ENCODE peak calls at places on chromosomes 2 and 18, in eight cellular contexts. G is hepatocyte; W is stimulated activated CD4-positive, alpha-beta T cell treated with anti-CD3 and anti-CD28 coated beads, Interleukin-4, amount 100 ng/mL, for 48 hours; U is KBM-7; K is activated CD4-positive, alpha-beta T cell treated with anti-CD3 and anti-CD28 coated beads for 48 hours; L is bronchial epithelial cell; S is EL; V is iris pigment epithelial cell. R is an unnamed sample.

GRCh38 chr2:4585057-4585635 is 881.8 kb downstream of the DCDC2C start:
- DNase-seq in G (no peak), W (no peak), U (no peak), K (no peak), L (no peak), S (no peak), V (no peak), R (no peak)

GRCh38 chr18:59446012-59446411 is 86.9 kb upstream of the LMAN1 start:
- DNase-seq in G (peak), W (no peak), U (no peak), K (no peak), L (peak), S (no peak), V (peak), R (no peak)

GRCh38 chr18:12659904-12660605 is 2.1 kb upstream of the SPIRE1 start:
- DNase-seq in G (peak), W (peak), U (peak), K (peak), L (peak), S (peak), V (peak), R (peak)

GRCh38 chr18:69664399-69664798 is 263.7 kb downstream of the DOK6 start:
- DNase-seq in G (no peak), W (no peak), U (no peak), K (no peak), L (no peak), S (no peak), V (no peak), R (no peak)

GRCh38 chr18:22385718-22386117 is 32.0 kb downstream of the CTAGE1 start:
- DNase-seq in G (no peak), W (no peak), U (no peak), K (no peak), L (peak), S (peak), V (peak), R (no peak)

GRCh38 chr2:107525420-107525819 is 301.3 kb upstream of the RGPD4 start:
- DNase-seq in G (no peak), W (no peak), U (no peak), K (no peak), L (peak), S (peak), V (peak), R (no peak)

GRCh38 chr2:218039171-218039570 is 29.9 kb upstream of the RUFY4 start:
- DNase-seq in G (no peak), W (no peak), U (no peak), K (no peak), L (peak), S (no peak), V (no peak), R (no peak)

GRCh38 chr2:20609349-20609994 is 41.4 kb downstream of the HS1BP3 start:
- DNase-seq in G (peak), W (no peak), U (no peak), K (no peak), L (no peak), S (peak), V (peak), R (no peak)

GRCh38 chr18:49161627-49162026 is 210.9 kb upstream of the SMAD7 start:
- DNase-seq in G (peak), W (no peak), U (no peak), K (peak), L (no peak), S (peak), V (peak), R (peak)

GRCh38 chr18:72107647-72108046 is 436.5 kb downstream of the CBLN2 start:
- DNase-seq in G (peak), W (no peak), U (no peak), K (no peak), L (no peak), S (no peak), V (peak), R (no peak)

GRCh38 chr18:39946623-39947061 is 2008.4 kb upstream of the PIK3C3 start:
- DNase-seq in G (peak), W (no peak), U (no peak), K (no peak), L (peak), S (peak), V (peak), R (no peak)

GRCh38 chr2:118457956-118458355 is 369.7 kb downstream of the INSIG2 start:
- DNase-seq in G (no peak), W (no peak), U (no peak), K (no peak), L (no peak), S (no peak), V (no peak), R (no peak)

GRCh38 chr2:215668329-215668728 is 232.5 kb upstream of the FN1 start:
- DNase-seq in G (no peak), W (no peak), U (no peak), K (no peak), L (no peak), S (no peak), V (no peak), R (no peak)

GRCh38 chr18:9627642-9628041 is 13.3 kb upstream of the PPP4R1 start:
- DNase-seq in G (no peak), W (no peak), U (no peak), K (no peak), L (peak), S (peak), V (peak), R (no peak)

GRCh38 chr2:26486789-26487188 is 8.9 kb upstream of the OTOF start:
- DNase-seq in G (no peak), W (no peak), U (no peak), K (no peak), L (no peak), S (no peak), V (no peak), R (no peak)

GRCh38 chr2:28391564-28392296 is 928 bp upstream of the FOSL2 start:
- DNase-seq in G (peak), W (peak), U (peak), K (peak), L (peak), S (peak), V (peak), R (peak)

GRCh38 chr18:49707594-49707993 is 105.7 kb downstream of the ACAA2 start:
- DNase-seq in G (no peak), W (no peak), U (no peak), K (no peak), L (no peak), S (no peak), V (no peak), R (no peak)

GRCh38 chr18:74496508-74497307 is 545 bp downstream of the CNDP2 start:
- DNase-seq in G (peak), W (peak), U (peak), K (peak), L (peak), S (peak), V (peak), R (peak)

GRCh38 chr2:112679484-112679883 is 33.7 kb downstream of the SLC20A1 start:
- DNase-seq in G (no peak), W (no peak), U (no peak), K (no peak), L (peak), S (peak), V (no peak), R (no peak)

GRCh38 chr2:20474757-20475566 is 28.1 kb downstream of the RHOB start:
- DNase-seq in G (no peak), W (no peak), U (no peak), K (no peak), L (no peak), S (no peak), V (no peak), R (no peak)

GRCh38 chr2:101047075-101047766 is 45.1 kb downstream of the RPL31 start:
- DNase-seq in G (no peak), W (no peak), U (no peak), K (peak), L (peak), S (peak), V (peak), R (no peak)

GRCh38 chr2:238567067-238567855 is 140.5 kb downstream of the ASB1 start:
- DNase-seq in G (no peak), W (no peak), U (no peak), K (no peak), L (no peak), S (no peak), V (no peak), R (no peak)

GRCh38 chr2:96841707-96842495 is 1.9 kb downstream of the ANKRD23 start:
- DNase-seq in G (no peak), W (no peak), U (no peak), K (no peak), L (no peak), S (no peak), V (no peak), R (no peak)

GRCh38 chr2:240449764-240450531 is 14.5 kb downstream of the GPC1 start:
- DNase-seq in G (no peak), W (no peak), U (no peak), K (no peak), L (peak), S (no peak), V (no peak), R (no peak)

GRCh38 chr2:12050381-12050780 is 303.9 kb downstream of the LPIN1 start:
- DNase-seq in G (peak), W (no peak), U (peak), K (no peak), L (peak), S (peak), V (peak), R (peak)

GRCh38 chr18:10234912-10235439 is 219.5 kb upstream of the APCDD1 start:
- DNase-seq in G (peak), W (no peak), U (no peak), K (no peak), L (peak), S (peak), V (peak), R (no peak)

GRCh38 chr2:106161938-106162814 is 31.9 kb downstream of the UXS1 start:
- DNase-seq in G (peak), W (no peak), U (no peak), K (no peak), L (peak), S (peak), V (peak), R (peak)

GRCh38 chr2:69563021-69563420 is 80.5 kb downstream of the AAK1 start:
- DNase-seq in G (no peak), W (no peak), U (no peak), K (no peak), L (no peak), S (no peak), V (no peak), R (no peak)

GRCh38 chr2:241901018-241901380 is 31.5 kb downstream of the RTP5 start:
- DNase-seq in G (no peak), W (no peak), U (no peak), K (no peak), L (no peak), S (no peak), V (no peak), R (no peak)

GRCh38 chr2:78132391-78133370 is 610.5 kb upstream of the LRRTM4 start:
- DNase-seq in G (no peak), W (no peak), U (no peak), K (no peak), L (no peak), S (no peak), V (no peak), R (no peak)

GRCh38 chr2:96485751-96486643 is 19.2 kb downstream of the NEURL3 start:
- DNase-seq in G (peak), W (peak), U (no peak), K (peak), L (peak), S (peak), V (peak), R (peak)

GRCh38 chr2:175855794-175856453 is 146.1 kb downstream of the LNPK start:
- DNase-seq in G (no peak), W (no peak), U (no peak), K (no peak), L (peak), S (peak), V (peak), R (no peak)

GRCh38 chr2:27284989-27285388 is 2.8 kb downstream of the TRIM54 start:
- DNase-seq in G (no peak), W (no peak), U (no peak), K (no peak), L (no peak), S (no peak), V (no peak), R (no peak)

GRCh38 chr2:216583157-216583556 is 50.1 kb upstream of the IGFBP2 start:
- DNase-seq in G (peak), W (no peak), U (no peak), K (no peak), L (peak), S (peak), V (peak), R (no peak)

GRCh38 chr2:62794791-62795190 is 89.3 kb downstream of the EHBP1 start:
- DNase-seq in G (no peak), W (no peak), U (no peak), K (no peak), L (peak), S (peak), V (peak), R (no peak)

GRCh38 chr2:40606862-40607261 is 155.0 kb upstream of the SLC8A1 start:
- DNase-seq in G (no peak), W (no peak), U (no peak), K (no peak), L (peak), S (peak), V (no peak), R (no peak)

GRCh38 chr2:233247744-233248143 is 3.7 kb upstream of the ATG16L1 start:
- DNase-seq in G (peak), W (peak), U (no peak), K (peak), L (peak), S (peak), V (peak), R (peak)

GRCh38 chr2:202831241-202831997 is 40.1 kb downstream of the ICA1L start:
- DNase-seq in G (peak), W (peak), U (peak), K (peak), L (peak), S (peak), V (peak), R (peak)

GRCh38 chr2:61816480-61817355 is 37.1 kb downstream of the FAM161A start:
- DNase-seq in G (peak), W (no peak), U (no peak), K (no peak), L (no peak), S (no peak), V (peak), R (no peak)

R was measured in erythroblast.